ENCODE peak calls at places on chromosomes 2 and 18, in six cellular contexts. X, U, Z, J, N and A are unnamed samples.

GRCh38 chr2:218448934-218449333 is 30.0 kb downstream of the VIL1 start:
- DNase-seq in X (no peak), Z (no peak), N (no peak), U (no peak), J (no peak), A (no peak)

GRCh38 chr2:189091253-189091652 is 88.3 kb downstream of the COL5A2 start:
- DNase-seq in X (no peak), Z (no peak), N (no peak), U (no peak), J (no peak), A (no peak)

GRCh38 chr2:99066075-99066557 is 75.4 kb upstream of the C2orf15 start:
- DNase-seq in U (no peak), Z (no peak), N (no peak), J (no peak), X (peak; percentile 20), A (no peak)

GRCh38 chr2:17966793-17967192 is 88.3 kb downstream of the KCNS3 start:
- DNase-seq in X (no peak), J (no peak), Z (no peak), U (no peak), N (no peak), A (no peak)

GRCh38 chr2:200492656-200493055 is 17.2 kb downstream of the KCTD18 start:
- DNase-seq in J (no peak), X (no peak), N (no peak), Z (no peak), U (no peak), A (no peak)

GRCh38 chr18:73244411-73244810 is 376.6 kb upstream of the NETO1 start:
- DNase-seq in X (no peak), U (no peak), J (no peak), Z (no peak), N (no peak), A (no peak)

GRCh38 chr2:234998404-234999211 is 46.8 kb downstream of the SH3BP4 start:
- DNase-seq in J (no peak), X (no peak), Z (no peak), U (no peak), N (no peak), A (no peak)

GRCh38 chr2:121019073-121019472 is 265.9 kb downstream of the TFCP2L1 start:
- DNase-seq in J (no peak), U (peak; percentile 72), X (no peak), N (peak; percentile 73), Z (no peak), A (no peak)

GRCh38 chr2:239035361-239035814 is 187.5 kb downstream of the TWIST2 start:
- DNase-seq in N (peak; percentile 70), Z (no peak), X (peak; percentile 10), U (peak; percentile 86), J (no peak), A (no peak)

GRCh38 chr2:69957970-69958369 is 3.5 kb downstream of the ASPRV1 start:
- DNase-seq in J (no peak), U (no peak), Z (no peak), X (no peak), N (peak; percentile 20), A (no peak)

GRCh38 chr18:21991081-21991534 is 178.3 kb upstream of the GATA6 start:
- DNase-seq in X (no peak), Z (no peak), N (peak; percentile 47), J (no peak), U (no peak), A (no peak)

GRCh38 chr18:75106746-75107145 is 102.2 kb downstream of the PTGR3 start:
- DNase-seq in U (no peak), N (no peak), X (no peak), J (no peak), Z (no peak), A (no peak)

GRCh38 chr18:46555724-46556123 is 101.3 kb downstream of the LOXHD1 start:
- DNase-seq in N (peak; percentile 63), U (no peak), X (no peak), J (no peak), Z (no peak), A (no peak)

GRCh38 chr2:51734115-51734514 is 702.2 kb upstream of the NRXN1 start:
- DNase-seq in X (no peak), Z (no peak), U (no peak), J (no peak), N (no peak), A (no peak)

GRCh38 chr18:23058746-23059440 is 76.4 kb upstream of the CABLES1 start:
- DNase-seq in U (no peak), J (no peak), Z (no peak), N (no peak), X (no peak), A (no peak)

GRCh38 chr2:174787485-174788205 is 23.4 kb upstream of the CHRNA1 start:
- DNase-seq in J (no peak), Z (no peak), X (no peak), N (peak; percentile 93), U (no peak), A (no peak)

GRCh38 chr2:113144259-113144658 is 16.9 kb downstream of the IL1RN start:
- DNase-seq in Z (no peak), J (no peak), U (no peak), N (no peak), X (no peak), A (no peak)

GRCh38 chr2:238561230-238561629 is 134.5 kb downstream of the ASB1 start:
- DNase-seq in Z (no peak), J (no peak), N (no peak), U (no peak), X (peak; percentile 4), A (no peak)

GRCh38 chr2:66438498-66439290 is 3.8 kb downstream of the MEIS1 start:
- DNase-seq in J (no peak), Z (no peak), X (no peak), U (no peak), N (no peak), A (no peak)

GRCh38 chr18:61295153-61295552 is 38.1 kb upstream of the CDH20 start:
- DNase-seq in N (no peak), X (no peak), J (no peak), Z (no peak), U (no peak), A (no peak)

GRCh38 chr2:6394266-6394665 is 471.4 kb downstream of the CMPK2 start:
- DNase-seq in Z (no peak), X (no peak), U (no peak), J (no peak), N (no peak), A (no peak)

GRCh38 chr18:58025205-58025604 is 18.8 kb upstream of the NEDD4L start:
- DNase-seq in X (no peak), Z (no peak), N (no peak), J (no peak), U (no peak), A (no peak)

GRCh38 chr18:58020567-58021107 is 23.4 kb upstream of the NEDD4L start:
- DNase-seq in Z (no peak), J (no peak), U (no peak), N (no peak), X (no peak), A (no peak)

GRCh38 chr18:58025733-58026132 is 18.3 kb upstream of the NEDD4L start:
- DNase-seq in N (no peak), X (no peak), U (no peak), J (no peak), Z (no peak), A (no peak)

GRCh38 chr18:58024139-58024538 is 19.9 kb upstream of the NEDD4L start:
- DNase-seq in U (no peak), N (no peak), J (no peak), Z (no peak), X (no peak), A (no peak)

GRCh38 chr18:58023108-58023507 is 20.9 kb upstream of the NEDD4L start:
- DNase-seq in J (no peak), N (no peak), Z (no peak), U (no peak), X (no peak), A (no peak)
- H3K4me1 ChIP-seq in J (no peaks in the 10 kb centered on the region), N (peaks cover 3% of the 10 kb centered on the region), Z (no peaks in the 10 kb centered on the region), U (no peaks in the 10 kb centered on the region), X (no peaks in the 10 kb centered on the region), A (peaks cover 12% of the 10 kb centered on the region)

DNA sequence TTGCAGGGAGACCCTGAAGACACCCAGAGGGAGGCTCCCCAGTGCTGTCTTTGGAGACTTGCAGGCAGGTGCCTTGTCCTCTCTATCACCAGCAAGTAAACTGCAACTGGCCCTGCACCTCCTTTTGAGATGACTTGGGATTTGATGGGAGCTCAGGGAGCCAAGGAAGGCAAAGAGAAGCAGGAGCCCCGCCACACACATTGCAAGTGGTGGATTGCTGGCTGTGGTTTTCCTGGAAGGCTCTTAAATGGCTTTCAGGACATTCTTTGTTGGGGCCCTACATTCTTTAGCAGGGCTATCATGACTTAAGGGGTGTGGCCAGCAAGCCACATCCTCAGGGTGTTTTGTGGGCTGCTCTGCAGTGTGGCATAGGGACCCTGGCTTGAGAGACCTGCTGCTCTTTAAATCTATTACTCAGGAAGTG is 39.9 kb upstream of the CDC42EP3 start:
- DNase-seq in Z (no peak), U (no peak), J (no peak), N (peak; percentile 47), X (no peak), A (no peak)
- H3K4me1 ChIP-seq in Z (no peaks in the 10 kb centered on the region), U (peaks cover 1% of the 10 kb centered on the region), J (no peaks in the 10 kb centered on the region), N (no peaks in the 10 kb centered on the region), X (no peaks in the 10 kb centered on the region), A (no peaks in the 10 kb centered on the region)

GRCh38 chr2:127101756-127102463 is 5.0 kb downstream of the BIN1 start:
- DNase-seq in J (no peak), X (no peak), N (no peak), Z (no peak), U (no peak), A (no peak)

GRCh38 chr2:127103243-127104165 is 3.5 kb downstream of the BIN1 start:
- DNase-seq in J (no peak), U (peak; percentile 52), N (peak; percentile 18), X (no peak), Z (no peak), A (no peak)

GRCh38 chr2:127104166-127104660 is 2.7 kb downstream of the BIN1 start:
- DNase-seq in X (no peak), N (peak; percentile 17), U (no peak), Z (no peak), J (no peak), A (no peak)

GRCh38 chr2:127101048-127101611 is 5.8 kb downstream of the BIN1 start:
- DNase-seq in U (no peak), J (no peak), X (no peak), Z (no peak), N (no peak), A (no peak)

DNA sequence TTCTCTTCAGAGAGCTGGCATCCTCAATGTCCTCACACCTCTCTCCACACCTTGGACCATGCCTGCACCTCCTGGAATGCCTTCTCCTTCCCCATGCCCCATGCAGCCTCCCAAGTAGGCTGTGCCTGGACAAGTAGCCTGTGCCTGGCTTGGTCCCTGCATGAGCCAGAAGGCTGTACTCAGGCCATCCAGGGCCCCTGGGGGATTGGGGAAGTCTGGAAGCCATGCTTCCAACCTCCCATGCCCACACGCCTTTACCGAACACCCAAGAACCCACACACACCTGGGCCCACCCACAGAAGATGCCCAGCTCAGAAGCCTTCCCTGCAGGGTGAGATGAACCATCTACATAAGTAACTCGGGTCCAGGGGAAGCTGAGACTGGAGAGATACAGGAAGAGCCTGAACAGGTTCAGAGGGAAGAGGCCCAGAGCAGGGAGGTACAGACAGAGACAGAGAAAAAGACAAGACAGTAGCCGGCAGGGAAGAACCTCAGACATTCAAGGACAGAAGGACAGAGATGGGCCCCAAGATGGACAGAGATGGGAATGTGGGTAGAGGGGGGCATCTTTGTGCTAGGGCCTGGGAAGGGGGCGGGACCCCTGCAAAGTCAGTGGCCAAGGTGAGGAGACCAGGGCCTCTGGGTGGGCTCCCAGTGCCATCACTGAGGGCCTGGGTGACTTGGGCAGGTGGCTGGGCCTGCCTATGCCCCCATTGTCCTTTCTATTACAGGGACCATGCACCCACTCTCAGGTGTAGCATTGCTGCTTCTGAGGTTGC is 4.3 kb downstream of the BIN1 start:
- DNase-seq in X (no peak), N (peak; percentile 20), J (no peak), U (peak; percentile 39), Z (no peak), A (no peak)
- H3K4me1 ChIP-seq in X (peaks cover 31% of the 10 kb centered on the region), N (peaks cover 4% of the 10 kb centered on the region), J (no peaks in the 10 kb centered on the region), U (peaks cover 6% of the 10 kb centered on the region), Z (no peaks in the 10 kb centered on the region), A (peaks cover 26% of the 10 kb centered on the region)

GRCh38 chr2:23347516-23348481 is 37.2 kb upstream of the KLHL29 start:
- DNase-seq in X (no peak), U (no peak), J (no peak), N (no peak), Z (no peak), A (no peak)
- H3K4me1 ChIP-seq in X (peaks cover 3% of the 10 kb centered on the region), U (no peaks in the 10 kb centered on the region), J (no peaks in the 10 kb centered on the region), N (no peaks in the 10 kb centered on the region), Z (peaks cover 6% of the 10 kb centered on the region), A (peaks cover 5% of the 10 kb centered on the region)